ENCODE peak calls at places on chromosomes 2 and 18, in seven cellular contexts. I is upper lobe of left lung, R is breast epithelium, M is spleen, O is SK-N-SH, C is vagina, J is GM12878. P is an unnamed sample. For H3K4me1, the result is how much of the 10 kb centered on the place peaks cover.

GRCh38 chr2:180907731-180908130 is 72.7 kb upstream of the UBE2E3 start:
- DNase-seq in I (no peak), R (no peak), M (no peak), O (no peak), C (no peak), J (no peak), P (no peak)

GRCh38 chr2:159904565-159905281 is 106.7 kb upstream of the CD302 start:
- DNase-seq in I (peak), R (peak), M (peak), O (no peak), C (no peak), J (no peak), P (no peak)

GRCh38 chr2:217756375-217757107 is 246.3 kb downstream of the TNS1 start:
- DNase-seq in I (peak), R (peak), M (peak), O (peak), C (no peak), J (no peak), P (no peak)

GRCh38 chr2:107738268-107738667 is 88.4 kb upstream of the RGPD4 start:
- DNase-seq in I (no peak), R (no peak), M (no peak), O (no peak), C (no peak), J (no peak), P (no peak)

GRCh38 chr2:65932571-65932970 is 500.2 kb upstream of the SPRED2 start:
- DNase-seq in I (no peak), R (no peak), M (no peak), O (no peak), C (no peak), J (no peak), P (no peak)

GRCh38 chr2:42072349-42073118 is 24.7 kb downstream of the PKDCC start:
- DNase-seq in I (peak), R (no peak), M (peak), O (peak), C (no peak), J (no peak), P (no peak)

GRCh38 chr18:42801706-42802105 is 313.8 kb downstream of the RIT2 start:
- DNase-seq in I (no peak), R (no peak), M (no peak), O (no peak), C (no peak), J (no peak), P (no peak)

GRCh38 chr2:207750876-207751275 is 18.8 kb downstream of the FZD5 start:
- DNase-seq in I (no peak), R (no peak), M (no peak), O (no peak), C (no peak), J (no peak), P (no peak)

GRCh38 chr2:106876699-106877098 is 9.3 kb downstream of the ST6GAL2 start:
- DNase-seq in I (no peak), R (no peak), M (no peak), O (no peak), C (no peak), J (no peak), P (no peak)

GRCh38 chr2:96957299-96957698 is 29.1 kb downstream of the FAM178B start:
- DNase-seq in I (no peak), R (no peak), M (peak), O (no peak), C (no peak), J (no peak), P (no peak)

GRCh38 chr2:184769038-184769437 is 170.7 kb downstream of the ZNF804A start:
- DNase-seq in I (no peak), R (no peak), M (no peak), O (no peak), C (no peak), J (no peak), P (no peak)

GRCh38 chr2:20027260-20027677 is 14.8 kb upstream of the MATN3 start:
- DNase-seq in I (no peak), R (no peak), M (no peak), O (no peak), C (no peak), J (no peak), P (no peak)

GRCh38 chr2:88003074-88003755 is 13.1 kb downstream of the RNU2-63P start:
- DNase-seq in I (peak), R (no peak), M (peak), O (no peak), C (peak), J (no peak), P (no peak)

GRCh38 chr2:196404276-196404675 is 232.9 kb upstream of the STK17B start:
- DNase-seq in I (no peak), R (no peak), M (no peak), O (no peak), C (no peak), J (no peak), P (no peak)

GRCh38 chr2:203650860-203651613 is 55.4 kb upstream of the CD28 start:
- DNase-seq in I (no peak), R (no peak), M (no peak), O (peak), C (no peak), J (no peak), P (peak)

GRCh38 chr18:45109271-45109670 is 428.6 kb downstream of the SETBP1 start:
- DNase-seq in I (no peak), R (no peak), M (no peak), O (no peak), C (no peak), J (no peak), P (no peak)

GRCh38 chr2:9709539-9710285 is 78.9 kb upstream of the YWHAQ start:
- DNase-seq in I (no peak), R (no peak), M (no peak), O (no peak), C (no peak), J (no peak), P (no peak)

GRCh38 chr2:181104512-181105121 is 124.2 kb downstream of the UBE2E3 start:
- DNase-seq in I (no peak), R (no peak), M (no peak), O (peak), C (no peak), J (no peak), P (peak)

GRCh38 chr2:238945433-238946150 is 97.7 kb downstream of the TWIST2 start:
- DNase-seq in I (peak), R (no peak), M (peak), O (no peak), C (peak), J (no peak), P (no peak)

GRCh38 chr18:42860011-42860410 is 255.5 kb downstream of the RIT2 start:
- DNase-seq in I (no peak), R (no peak), M (no peak), O (no peak), C (no peak), J (no peak), P (no peak)

GRCh38 chr18:6741290-6741689 is 11.8 kb downstream of the ARHGAP28 start:
- DNase-seq in I (no peak), R (no peak), M (no peak), O (no peak), C (no peak), J (no peak), P (peak)

GRCh38 chr18:78376036-78376435 is 603.6 kb upstream of the SALL3 start:
- DNase-seq in I (no peak), R (no peak), M (no peak), O (no peak), C (no peak), J (no peak), P (no peak)

GRCh38 chr18:79792988-79793355 is 4.8 kb upstream of the KCNG2 start:
- DNase-seq in I (no peak), R (peak), M (peak), O (no peak), C (no peak), J (no peak), P (no peak)

GRCh38 chr2:5230879-5231278 is 461.3 kb upstream of the SOX11 start:
- DNase-seq in I (no peak), R (no peak), M (no peak), O (no peak), C (no peak), J (no peak), P (no peak)

GRCh38 chr2:127199223-127199622 is 20.9 kb downstream of the CYP27C1 start:
- DNase-seq in I (no peak), R (no peak), M (peak), O (no peak), C (no peak), J (no peak), P (no peak)

GRCh38 chr2:113136828-113137775 is 9.7 kb downstream of the IL1RN start:
- DNase-seq in I (no peak), R (no peak), M (no peak), O (peak), C (no peak), J (no peak), P (no peak)

GRCh38 chr2:14633451-14634211 is 1.1 kb downstream of the LRATD1 start:
- DNase-seq in I (peak), R (peak), M (no peak), O (peak), C (no peak), J (no peak), P (no peak)

GRCh38 chr18:77733292-77733903 is 483.8 kb downstream of the GALR1 start:
- DNase-seq in I (no peak), R (no peak), M (no peak), O (no peak), C (no peak), J (no peak), P (no peak)

GRCh38 chr2:177842243-177842642 is 230.3 kb downstream of the PDE11A start:
- DNase-seq in I (no peak), R (no peak), M (no peak), O (no peak), C (no peak), J (no peak), P (no peak)

GRCh38 chr2:237669628-237670351 is 42.4 kb downstream of the LRRFIP1 start:
- DNase-seq in I (no peak), R (no peak), M (peak), O (peak), C (no peak), J (peak), P (no peak)

GRCh38 chr2:153163055-153163454 is 315.5 kb downstream of the RPRM start:
- DNase-seq in I (no peak), R (no peak), M (no peak), O (peak), C (no peak), J (no peak), P (peak)

GRCh38 chr2:10398496-10398895 is 49.6 kb downstream of the ODC1 start:
- DNase-seq in I (peak), R (no peak), M (peak), O (no peak), C (no peak), J (no peak), P (no peak)

DNA sequence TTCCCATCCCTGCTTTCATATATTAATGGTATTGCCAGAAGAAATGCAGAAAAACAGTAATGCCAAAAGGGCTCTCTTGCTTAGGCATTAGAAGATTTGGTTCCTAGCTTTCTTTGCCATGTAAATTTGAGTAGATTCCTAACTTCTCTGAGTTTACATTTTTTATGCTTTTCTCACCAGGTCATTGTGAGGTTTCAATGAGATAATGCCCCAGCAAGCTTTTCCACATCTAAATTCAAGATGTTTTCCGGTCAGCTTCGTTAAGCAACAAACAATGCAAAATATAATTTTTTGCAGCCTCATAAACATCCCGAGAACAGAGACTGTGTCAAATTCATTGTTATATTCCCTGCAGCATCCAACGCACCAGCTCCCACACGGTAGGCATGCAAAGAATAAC is 44.9 kb downstream of the NCKAP5 start:
- DNase-seq in I (no peak), R (no peak), M (no peak), O (no peak), C (no peak), J (no peak), P (no peak)
- TF ChIP-seq POLR2AphosphoS5 in I (no peak), R (no peak), M (no peak), O (no peak), C (no peak), J (no peak), P (no peak)

DNA sequence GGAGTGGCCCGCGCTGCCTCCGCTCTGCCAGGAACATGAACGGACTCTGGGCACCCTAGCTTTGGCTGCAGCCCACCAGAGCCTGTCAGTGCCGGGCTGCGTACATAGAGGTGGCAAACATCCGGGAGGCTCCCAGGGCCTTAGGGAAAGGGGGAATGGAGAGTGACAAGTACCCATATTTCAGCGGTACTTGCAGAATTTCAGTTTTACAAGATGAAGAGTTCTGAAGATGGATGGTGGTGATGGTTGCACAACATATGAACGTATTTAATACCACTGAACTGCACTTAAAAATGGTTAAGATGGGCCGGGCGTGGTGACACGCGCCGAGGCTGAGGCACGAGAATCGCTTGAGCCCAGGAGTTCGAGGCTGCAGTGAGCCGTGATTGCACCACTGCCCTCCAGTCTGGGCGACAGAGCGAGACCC is 873 bp downstream of the MTHFD2 start:
- DNase-seq in I (peak), R (no peak), M (no peak), O (no peak), C (no peak), J (no peak), P (no peak)
- H3K4me1 ChIP-seq in I (under half), R (under half), M (under half), O (under half), C (under half), J (under half), P (under half)

DNA sequence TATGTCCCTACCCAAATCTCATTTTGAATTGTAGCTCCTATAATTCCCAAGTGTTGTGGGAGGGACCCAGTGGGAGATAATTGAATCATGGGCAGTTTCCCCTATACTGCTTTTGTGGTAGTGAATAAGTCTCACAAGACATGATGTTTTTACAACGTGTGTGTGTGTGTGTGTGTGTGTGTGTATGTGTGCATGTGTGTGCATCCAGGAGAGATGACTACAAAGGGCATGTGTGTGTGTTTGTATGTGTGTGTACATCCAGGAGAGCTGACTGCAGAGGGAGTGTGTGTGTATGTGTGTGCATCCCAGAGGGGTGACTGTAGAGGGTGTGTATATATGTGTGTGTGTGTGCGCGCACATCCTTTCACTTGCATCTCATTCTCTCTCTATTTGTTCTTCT is 86.7 kb downstream of the KCNS3 start:
- DNase-seq in I (no peak), R (no peak), M (no peak), O (no peak), C (no peak), J (no peak), P (no peak)
- H3K27ac ChIP-seq in I (no peak), R (no peak), M (no peak), O (no peak), C (no peak), J (no peak), P (no peak)

GRCh38 chr2:98702127-98702802 is 28.7 kb downstream of the MGAT4A start:
- DNase-seq in I (no peak), R (no peak), M (no peak), O (peak), C (no peak), J (no peak), P (no peak)

GRCh38 chr2:98705333-98705617 is 25.7 kb downstream of the MGAT4A start:
- DNase-seq in I (no peak), R (no peak), M (no peak), O (no peak), C (no peak), J (no peak), P (no peak)

GRCh38 chr2:98702896-98703620 is 27.9 kb downstream of the MGAT4A start:
- DNase-seq in I (no peak), R (no peak), M (no peak), O (no peak), C (no peak), J (no peak), P (no peak)

GRCh38 chr2:98704499-98705332 is 26.2 kb downstream of the MGAT4A start:
- DNase-seq in I (no peak), R (no peak), M (no peak), O (no peak), C (no peak), J (no peak), P (no peak)

GRCh38 chr2:98703738-98704137 is 27.2 kb downstream of the MGAT4A start:
- DNase-seq in I (no peak), R (no peak), M (no peak), O (no peak), C (no peak), J (no peak), P (no peak)
- TF ChIP-seq POLR2AphosphoS5 in I (no peak), R (no peak), M (no peak), O (no peak), C (no peak), J (no peak), P (no peak)

DNA sequence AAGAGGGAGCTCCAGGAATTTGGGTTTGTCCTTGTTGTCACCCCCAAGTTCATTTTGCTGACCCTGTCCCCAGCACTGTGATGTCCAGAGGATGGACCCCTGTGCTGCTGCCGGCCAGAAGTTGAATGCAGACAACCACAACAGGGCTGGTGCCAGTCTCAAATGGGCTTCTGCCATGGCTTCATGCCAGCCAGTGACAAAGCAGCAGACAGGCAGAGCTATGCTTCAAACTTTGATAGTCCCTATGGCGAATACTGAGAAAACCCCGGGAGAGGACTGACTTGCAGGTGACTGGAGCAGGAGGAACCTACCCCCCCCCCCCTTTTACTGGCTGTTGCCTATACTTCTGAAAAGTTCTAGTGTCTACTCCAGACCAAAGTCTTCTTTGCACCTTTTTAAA is 3.2 kb downstream of the SMAD7 start:
- DNase-seq in I (no peak), R (no peak), M (no peak), O (peak), C (no peak), J (no peak), P (no peak)
- H3K4me1 ChIP-seq in I (half or more), R (under half), M (under half), O (under half), C (half or more), J (under half), P (under half)

GRCh38 chr2:23549051-23549450 is 164.1 kb downstream of the KLHL29 start:
- DNase-seq in I (no peak), R (no peak), M (no peak), O (no peak), C (no peak), J (no peak), P (no peak)
- H3K27ac ChIP-seq in I (no peak), R (peak), M (no peak), O (peak), C (no peak), J (no peak), P (peak)

GRCh38 chr2:172380436-172381274 is 46.7 kb upstream of the ITGA6 start:
- DNase-seq in I (no peak), R (no peak), M (no peak), O (no peak), C (no peak), J (no peak), P (no peak)
- TF ChIP-seq POLR2AphosphoS5 in I (no peak), R (no peak), M (no peak), O (no peak), C (no peak), J (no peak), P (no peak)

GRCh38 chr2:144500567-144500966 is 19.4 kb downstream of the ZEB2 start:
- DNase-seq in I (no peak), R (no peak), M (no peak), O (no peak), C (no peak), J (no peak), P (no peak)
- H3K4me1 ChIP-seq in I (half or more), R (under half), M (under half), O (under half), C (half or more), J (under half), P (under half)

DNA sequence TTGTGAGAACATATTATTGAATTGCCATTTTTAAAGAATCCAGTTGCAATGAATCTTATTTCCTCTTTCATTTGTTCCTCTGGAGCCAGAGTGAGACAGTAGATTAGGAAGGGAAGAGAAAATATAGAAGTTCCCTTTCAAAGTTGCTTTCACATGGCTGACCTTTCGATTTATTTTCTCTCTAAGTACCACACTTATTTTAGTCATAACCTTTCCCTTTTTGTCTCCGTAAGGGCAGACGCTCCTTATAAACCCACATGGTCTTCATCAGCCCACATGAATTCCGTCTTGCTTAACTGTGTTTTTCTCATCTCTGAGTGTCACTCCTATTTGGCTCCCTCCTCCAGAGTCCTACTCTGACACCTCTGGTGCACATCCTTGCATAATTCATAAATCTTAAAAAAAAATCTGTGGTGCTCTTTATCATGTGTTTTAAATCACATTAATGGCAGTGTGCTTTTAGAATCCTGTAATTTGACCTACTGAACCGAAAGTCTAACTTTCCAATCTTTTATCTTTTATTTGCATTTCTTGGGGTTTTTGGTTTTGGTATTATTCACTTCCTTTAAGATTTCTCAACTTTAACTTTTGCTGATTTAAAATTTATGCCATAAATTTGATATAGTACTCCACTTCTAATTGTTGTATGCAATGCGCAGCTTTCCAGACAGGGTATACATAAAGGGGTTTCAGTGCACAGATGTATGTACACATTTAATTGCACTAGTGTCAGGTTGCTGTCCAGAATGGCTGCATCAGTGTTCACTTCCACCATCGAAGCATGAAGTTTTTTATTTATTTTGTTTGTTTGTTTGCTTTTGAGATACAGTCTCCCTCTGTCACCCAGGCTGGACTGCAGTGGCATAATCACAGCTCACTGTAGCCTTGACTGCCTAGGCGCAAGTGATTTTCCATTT is 38.6 kb upstream of the ZNF396 start:
- DNase-seq in I (no peak), R (no peak), M (no peak), O (no peak), C (no peak), J (no peak), P (no peak)
- H3K27ac ChIP-seq in I (no peak), R (no peak), M (no peak), O (no peak), C (no peak), J (peak), P (peak)

DNA sequence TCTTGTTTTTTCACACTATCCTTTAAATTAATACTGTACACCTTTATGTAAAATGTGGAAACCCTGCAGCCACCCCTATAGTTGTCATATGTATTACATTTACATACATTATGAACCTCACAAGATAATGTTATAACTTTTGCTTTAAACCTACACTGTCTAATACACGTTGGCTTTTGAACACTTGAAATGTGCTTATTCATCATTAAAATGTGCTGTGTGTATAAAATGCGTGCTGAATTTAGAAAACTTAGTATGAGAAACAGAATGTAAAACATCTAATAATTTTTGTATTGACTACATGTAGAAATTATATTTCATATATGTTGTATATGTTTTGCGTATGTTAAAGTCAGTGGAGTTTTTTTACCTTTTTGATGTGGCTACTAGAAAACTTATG is 68.8 kb downstream of the MAPRE2 start:
- DNase-seq in I (no peak), R (no peak), M (no peak), O (no peak), C (no peak), J (no peak), P (no peak)
- TF ChIP-seq POLR2AphosphoS5 in I (no peak), R (no peak), M (no peak), O (no peak), C (no peak), J (no peak), P (no peak)

P was measured in Panc1.